ENCODE peak calls at places on chromosomes 2 and 18, in five cellular contexts. P is HTR-8/SVneo, C is frontal cortex, L is SIG-M5, J is GM20000. G is an unnamed sample.

GRCh38 chr2:193695367-193695766 is 1500.6 kb upstream of the TMEFF2 start:
- DNase-seq in P (peak), C (no peak), L (no peak), J (no peak), G (peak)

GRCh38 chr2:14790041-14790640 is 157.6 kb downstream of the LRATD1 start:
- DNase-seq in P (no peak), C (no peak), L (no peak), J (no peak), G (no peak)

GRCh38 chr2:118291481-118291880 is 203.2 kb downstream of the INSIG2 start:
- DNase-seq in P (no peak), C (no peak), L (no peak), J (no peak), G (no peak)

GRCh38 chr2:75491129-75491753 is 69.5 kb downstream of the EVA1A start:
- DNase-seq in P (no peak), C (no peak), L (no peak), J (no peak), G (no peak)

GRCh38 chr18:32276896-32277295 is 87.1 kb downstream of the MEP1B start:
- DNase-seq in P (no peak), C (no peak), L (no peak), J (no peak), G (no peak)

GRCh38 chr2:165562235-165562634 is 92.7 kb downstream of the CSRNP3 start:
- DNase-seq in P (no peak), C (no peak), L (no peak), J (no peak), G (no peak)

GRCh38 chr2:98572676-98573075 is 35.6 kb downstream of the COA5 start:
- DNase-seq in P (no peak), C (no peak), L (no peak), J (no peak), G (no peak)

GRCh38 chr2:134737671-134738070 is 18.9 kb upstream of the TMEM163 start:
- DNase-seq in P (no peak), C (no peak), L (no peak), J (no peak), G (no peak)

GRCh38 chr2:165872101-165872791 is 78.2 kb upstream of the GALNT3 start:
- DNase-seq in P (no peak), C (no peak), L (no peak), J (no peak), G (no peak)

GRCh38 chr2:74502147-74502719 is 2.8 kb upstream of the LBX2 start:
- DNase-seq in P (no peak), C (no peak), L (no peak), J (peak), G (no peak)

GRCh38 chr18:28086530-28087172 is 90.3 kb downstream of the CDH2 start:
- DNase-seq in P (no peak), C (peak), L (no peak), J (no peak), G (no peak)

GRCh38 chr2:62267687-62268086 is 71.8 kb downstream of the B3GNT2 start:
- DNase-seq in P (no peak), C (no peak), L (no peak), J (no peak), G (no peak)

GRCh38 chr2:210477496-210477895 is 937 bp upstream of the LANCL1 start:
- DNase-seq in P (peak), C (no peak), L (no peak), J (no peak), G (no peak)

GRCh38 chr2:112216158-112216557 is 38.7 kb downstream of the ZC3H8 start:
- DNase-seq in P (peak), C (no peak), L (no peak), J (no peak), G (peak)